ENCODE peak calls at places on chromosomes 12 and 14, in five cellular contexts. C, K, Q, U and E are unnamed samples.

GRCh38 chr14:20688167-20688839 is at the start of gene ANG:
- DNase-seq in K (no peak), Q (no peak), C (peak; percentile 58), U (no peak), E (no peak)

GRCh38 chr12:79183003-79183402 is 318.4 kb downstream of the SYT1 start:
- DNase-seq in C (no peak), Q (no peak), K (peak; percentile 57), U (no peak), E (no peak)

GRCh38 chr14:68797180-68797670 is 4.4 kb upstream of the ZFP36L1 start:
- DNase-seq in Q (peak; percentile 87), K (no peak), U (no peak), C (no peak), E (no peak)

GRCh38 chr12:127054531-127054930 is 1212.4 kb upstream of the TMEM132C start:
- DNase-seq in U (no peak), K (no peak), C (no peak), Q (no peak), E (no peak)

GRCh38 chr14:100191584-100192249 is 32.3 kb upstream of the DEGS2 start:
- DNase-seq in C (no peak), Q (no peak), U (no peak), K (no peak), E (no peak)

GRCh38 chr12:55874465-55874864 is 31.7 kb upstream of the MMP19 start:
- DNase-seq in Q (no peak), K (no peak), C (no peak), U (no peak), E (no peak)

GRCh38 chr14:68160779-68161546 is 341.4 kb downstream of the RAD51B start:
- DNase-seq in K (no peak), U (no peak), C (no peak), Q (no peak), E (no peak)

GRCh38 chr12:81758421-81759214 is 532 bp downstream of the PPFIA2 start:
- DNase-seq in U (peak; percentile 40), K (no peak), C (no peak), Q (no peak), E (peak; percentile 5)

GRCh38 chr12:116594325-116595038 is 35.3 kb downstream of the MAP1LC3B2 start:
- DNase-seq in Q (no peak), U (no peak), C (no peak), K (no peak), E (no peak)

GRCh38 chr14:97282644-97283403 is 485.6 kb downstream of the VRK1 start:
- DNase-seq in K (no peak), C (no peak), U (no peak), Q (no peak), E (no peak)

GRCh38 chr12:107441906-107442305 is 243.7 kb upstream of the PWP1 start:
- DNase-seq in Q (no peak), U (no peak), C (no peak), K (peak; percentile 46), E (no peak)

GRCh38 chr12:64990991-64991570 is 130.0 kb downstream of the WIF1 start:
- DNase-seq in K (no peak), C (no peak), Q (no peak), U (no peak), E (no peak)

GRCh38 chr12:51413149-51413548 is 11.5 kb upstream of the SLC4A8 start:
- DNase-seq in K (no peak), Q (no peak), U (no peak), C (no peak), E (no peak)

GRCh38 chr12:51417826-51418225 is 6.8 kb upstream of the SLC4A8 start:
- DNase-seq in Q (no peak), U (no peak), C (no peak), K (no peak), E (no peak)

GRCh38 chr12:51413791-51414190 is 10.8 kb upstream of the SLC4A8 start:
- DNase-seq in Q (no peak), K (no peak), C (no peak), U (no peak), E (no peak)

GRCh38 chr12:51419473-51420228 is 5.0 kb upstream of the SLC4A8 start:
- DNase-seq in C (no peak), K (no peak), U (no peak), Q (no peak), E (peak; percentile 25)

DNA sequence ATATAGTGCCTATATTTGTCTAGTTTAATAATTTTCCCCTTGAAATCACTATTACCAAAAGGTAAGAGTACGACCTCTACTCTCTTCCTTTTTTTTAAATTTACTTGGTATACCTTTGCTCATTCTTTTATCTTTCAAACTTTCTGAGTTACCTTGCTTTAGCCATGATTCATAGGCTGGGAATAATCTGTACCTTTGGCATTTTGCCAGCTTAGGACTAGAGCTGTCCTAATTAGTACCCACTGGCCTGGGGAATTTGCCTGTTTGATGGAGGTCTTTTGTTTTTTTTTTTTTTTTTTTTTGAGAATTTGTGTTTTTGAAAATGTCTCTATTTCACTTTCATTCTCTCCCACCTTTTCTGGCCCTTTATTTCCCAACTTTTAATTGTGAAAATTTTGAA is 8.7 kb upstream of the SLC4A8 start:
- DNase-seq in C (no peak), U (no peak), K (no peak), Q (no peak), E (no peak)
- TF ChIP-seq BHLHE40 in C (no peak), U (no peak), K (no peak), Q (no peak), E (no peak)

GRCh38 chr12:128737292-128737966 is 86.3 kb downstream of the SLC15A4 start:
- DNase-seq in K (no peak), U (no peak), Q (no peak), C (no peak), E (no peak)
- TF ChIP-seq BHLHE40 in K (no peak), U (no peak), Q (no peak), C (no peak), E (no peak)

GRCh38 chr12:111195316-111195715 is 173.6 kb downstream of the PHETA1 start:
- DNase-seq in C (no peak), U (no peak), Q (no peak), K (no peak), E (no peak)

GRCh38 chr12:111193977-111194702 is 174.8 kb downstream of the PHETA1 start:
- DNase-seq in Q (no peak), C (no peak), U (no peak), K (no peak), E (no peak)

GRCh38 chr12:111197545-111197944 is 171.3 kb downstream of the PHETA1 start:
- DNase-seq in K (no peak), U (no peak), Q (no peak), C (no peak), E (no peak)

GRCh38 chr12:111194703-111195051 is 174.2 kb downstream of the PHETA1 start:
- DNase-seq in Q (no peak), C (no peak), K (no peak), U (no peak), E (no peak)

GRCh38 chr12:111196532-111196931 is 172.4 kb downstream of the PHETA1 start:
- DNase-seq in K (no peak), U (no peak), C (no peak), Q (no peak), E (no peak)
- TF ChIP-seq BHLHE40 in K (no peak), U (no peak), C (no peak), Q (no peak), E (no peak)

DNA sequence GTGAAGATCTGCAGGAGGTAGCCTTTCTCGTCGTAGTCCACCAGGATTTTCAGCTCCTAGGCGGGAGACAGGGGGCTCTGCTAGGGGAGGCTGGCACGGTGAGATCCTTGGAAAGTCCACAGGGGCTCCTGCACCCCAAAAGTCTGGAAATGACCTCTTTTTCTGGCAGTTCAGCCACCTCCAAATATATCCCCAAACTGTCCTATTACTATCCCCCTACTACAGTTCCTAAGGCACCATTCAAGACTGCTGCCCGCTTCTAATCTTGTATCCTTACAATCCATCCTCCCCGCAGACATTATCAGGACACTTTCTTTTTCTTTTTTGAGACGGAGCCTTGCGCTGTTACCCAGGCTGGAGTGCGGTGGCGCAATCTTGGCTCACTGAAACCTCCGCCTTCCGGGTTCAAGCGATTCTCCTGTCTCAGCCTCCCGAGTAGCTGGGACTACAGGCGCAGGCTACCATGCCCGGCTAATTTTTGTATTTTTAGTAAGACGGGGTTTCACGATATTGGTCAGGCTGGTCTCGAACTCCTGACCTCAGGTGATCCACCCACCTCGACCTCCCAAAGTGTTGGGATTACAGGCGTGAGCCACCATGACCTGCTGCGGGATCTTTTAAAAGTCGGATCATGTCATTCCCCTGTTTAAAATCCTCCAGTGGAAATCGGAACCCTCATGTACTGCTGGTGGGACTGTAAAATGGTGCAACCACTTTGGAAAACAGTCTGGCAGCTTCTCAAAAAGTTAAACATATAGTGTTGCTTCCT is 18.5 kb downstream of the HPD start:
- DNase-seq in Q (peak; percentile 49), U (no peak), C (no peak), K (no peak), E (no peak)
- TF ChIP-seq BHLHE40 in Q (no peak), U (no peak), C (no peak), K (no peak), E (no peak)

DNA sequence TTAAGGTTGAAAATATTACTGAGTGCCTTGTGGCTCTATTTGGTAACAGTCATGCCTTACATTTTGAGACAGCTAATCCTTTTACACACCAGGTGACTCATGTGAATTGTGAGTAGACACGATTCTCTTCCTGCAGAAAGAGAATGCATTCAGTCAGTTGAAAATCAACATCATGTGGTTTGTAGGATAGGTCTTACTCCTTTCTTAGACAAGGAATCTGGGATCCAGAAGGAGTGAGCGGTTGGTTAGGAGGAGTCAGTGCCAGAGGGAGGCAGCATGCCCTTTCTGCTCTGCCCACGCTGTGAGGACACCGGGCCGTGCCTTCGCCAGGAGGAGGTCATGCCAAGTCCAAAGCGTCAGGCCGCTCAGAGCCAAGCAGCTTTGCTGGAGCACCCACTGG is 47.6 kb downstream of the TRAF3 start:
- DNase-seq in C (no peak), U (no peak), K (peak; percentile 86), Q (no peak), E (no peak)
- TF ChIP-seq BHLHE40 in C (no peak), U (no peak), K (peak; percentile 47), Q (no peak), E (no peak)

GRCh38 chr12:84644936-84645335 is 267.7 kb downstream of the SLC6A15 start:
- DNase-seq in Q (no peak), U (no peak), C (no peak), K (no peak), E (no peak)
- TF ChIP-seq BHLHE40 in Q (no peak), U (no peak), C (no peak), K (no peak), E (no peak)

GRCh38 chr14:32510815-32511214 is 181.7 kb downstream of the AKAP6 start:
- DNase-seq in Q (no peak), C (no peak), U (no peak), K (no peak), E (no peak)

GRCh38 chr14:32512348-32512747 is 183.2 kb downstream of the AKAP6 start:
- DNase-seq in Q (no peak), C (no peak), U (no peak), K (no peak), E (no peak)

GRCh38 chr14:32514236-32514635 is 185.1 kb downstream of the AKAP6 start:
- DNase-seq in Q (no peak), U (no peak), K (peak; percentile 4), C (no peak), E (peak; percentile 67)

GRCh38 chr14:32513571-32514009 is 184.5 kb downstream of the AKAP6 start:
- DNase-seq in Q (no peak), C (no peak), U (no peak), K (peak; percentile 15), E (no peak)

GRCh38 chr14:32512813-32513212 is 183.7 kb downstream of the AKAP6 start:
- DNase-seq in Q (no peak), K (no peak), C (no peak), U (no peak), E (no peak)
- TF ChIP-seq BHLHE40 in Q (no peak), K (no peak), C (no peak), U (no peak), E (no peak)

GRCh38 chr14:45332360-45332988 is 79.5 kb upstream of the MIS18BP1 start:
- DNase-seq in K (no peak), U (no peak), C (no peak), Q (no peak), E (no peak)
- TF ChIP-seq BHLHE40 in K (no peak), U (no peak), C (no peak), Q (no peak), E (no peak)